ENCODE peak calls at places on chromosome 4, in four cellular contexts. D, I, Y and K are unnamed samples.

GRCh38 chr4:139522457-139522856 is 33.6 kb downstream of the SETD7 start:
- DNase-seq in I (no peak), Y (no peak), D (no peak), K (no peak)

GRCh38 chr4:159224412-159224811 is 121.5 kb downstream of the RAPGEF2 start:
- DNase-seq in D (no peak), Y (no peak), I (no peak), K (no peak)

GRCh38 chr4:160020804-160021203 is 917.9 kb downstream of the RAPGEF2 start:
- DNase-seq in I (no peak), D (no peak), Y (no peak), K (no peak)

GRCh38 chr4:75696036-75696435 is 22.8 kb upstream of the G3BP2 start:
- DNase-seq in I (no peak), D (no peak), Y (no peak), K (no peak)

GRCh38 chr4:8855781-8856245 is 15.8 kb downstream of the HMX1 start:
- DNase-seq in D (peak), I (no peak), Y (no peak), K (no peak)

GRCh38 chr4:188006285-188006848 is 10.8 kb downstream of the ZFP42 start:
- DNase-seq in D (no peak), Y (no peak), I (no peak), K (no peak)

GRCh38 chr4:56468097-56468422 is 643 bp downstream of the SRP72 start:
- DNase-seq in Y (peak), I (peak), D (peak), K (peak)

GRCh38 chr4:109729155-109729562 is 711 bp downstream of the PLA2G12A start:
- DNase-seq in D (no peak), Y (no peak), I (no peak), K (no peak)

GRCh38 chr4:121688261-121688660 is 8.5 kb downstream of the ANXA5 start:
- DNase-seq in D (no peak), Y (no peak), I (no peak), K (no peak)
- TF ChIP-seq SPI1 in D (no peak), Y (no peak), I (no peak), K (no peak)

DNA sequence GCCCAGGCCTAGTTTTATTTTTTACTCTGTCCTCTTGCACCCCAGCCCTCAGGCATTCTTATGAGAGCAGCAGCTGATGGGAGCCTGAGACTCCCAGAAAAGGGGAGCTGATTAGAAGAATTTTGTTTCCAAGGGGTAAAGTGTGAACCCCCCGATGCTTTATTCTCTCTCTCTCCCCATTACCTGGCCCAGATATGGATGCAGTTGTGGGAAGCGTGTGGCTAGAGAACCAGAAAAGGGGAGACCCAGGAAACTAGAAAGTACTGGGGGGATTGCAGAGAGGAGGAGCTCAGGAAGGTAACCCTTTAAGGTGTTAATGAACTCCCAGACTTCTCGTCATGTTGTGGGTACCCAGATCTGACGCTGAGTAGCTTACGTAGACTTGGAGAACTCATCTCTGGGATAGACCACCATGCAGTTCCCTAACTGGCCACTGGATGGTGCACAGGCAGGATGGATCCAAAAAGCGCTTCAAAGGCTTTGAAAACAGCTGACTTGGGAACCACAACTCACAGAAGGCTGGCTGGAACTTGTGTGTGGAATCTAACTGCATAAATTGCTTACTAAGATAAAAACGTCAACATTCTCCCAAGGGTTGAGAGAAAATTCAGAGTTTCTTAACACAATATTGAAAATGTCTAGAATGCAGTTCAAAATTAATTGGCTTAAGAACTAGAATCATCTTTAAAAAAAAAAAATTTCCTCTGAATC is 64.7 kb downstream of the TBC1D14 start:
- DNase-seq in D (peak), I (peak), Y (peak), K (peak)
- TF ChIP-seq SPI1 in D (peak), I (peak), Y (no peak), K (no peak)

DNA sequence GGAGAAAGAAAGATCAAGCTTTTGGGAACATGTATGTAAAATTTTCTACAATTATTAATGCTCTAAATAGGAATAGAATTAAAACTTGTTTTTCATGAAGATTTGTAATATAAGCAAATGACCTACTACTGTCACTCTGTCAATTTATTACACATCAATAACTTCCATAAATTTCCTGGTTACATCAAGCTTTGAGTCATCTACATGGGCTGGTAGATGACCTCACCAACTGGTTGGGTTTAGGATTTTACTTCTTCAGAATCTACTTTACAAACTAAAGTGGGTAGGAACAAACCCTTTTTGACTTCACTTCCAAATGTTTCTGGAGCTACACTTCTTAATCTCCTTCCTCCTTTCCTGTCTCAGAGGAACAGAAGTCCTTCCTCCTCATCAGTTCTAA is 12.0 kb upstream of the LRAT start:
- DNase-seq in D (no peak), Y (no peak), I (no peak), K (no peak)
- TF ChIP-seq SPI1 in D (no peak), Y (no peak), I (no peak), K (no peak)

GRCh38 chr4:145938618-145939177 is at the start of gene ZNF827:
- DNase-seq in I (no peak), Y (peak), D (no peak), K (no peak)
- TF ChIP-seq SPI1 in I (no peak), Y (no peak), D (no peak), K (no peak)

GRCh38 chr4:15147709-15148651 is 145.7 kb downstream of the CPEB2 start:
- DNase-seq in I (no peak), D (no peak), Y (no peak), K (no peak)

GRCh38 chr4:15149234-15149841 is 147.1 kb downstream of the CPEB2 start:
- DNase-seq in Y (peak), D (no peak), I (no peak), K (no peak)

GRCh38 chr4:15150636-15151432 is 148.6 kb downstream of the CPEB2 start:
- DNase-seq in I (no peak), D (peak), Y (no peak), K (no peak)

GRCh38 chr4:15153662-15154061 is 151.4 kb downstream of the CPEB2 start:
- DNase-seq in Y (no peak), I (no peak), D (peak), K (no peak)

GRCh38 chr4:15149842-15150592 is 147.7 kb downstream of the CPEB2 start:
- DNase-seq in Y (peak), I (peak), D (peak), K (no peak)
- TF ChIP-seq SPI1 in Y (no peak), I (no peak), D (no peak), K (no peak)

GRCh38 chr4:183571350-183572076 is 66.7 kb downstream of the ING2 start:
- DNase-seq in I (no peak), Y (no peak), D (no peak), K (no peak)
- TF ChIP-seq SPI1 in I (peak), Y (peak), D (peak), K (peak)

DNA sequence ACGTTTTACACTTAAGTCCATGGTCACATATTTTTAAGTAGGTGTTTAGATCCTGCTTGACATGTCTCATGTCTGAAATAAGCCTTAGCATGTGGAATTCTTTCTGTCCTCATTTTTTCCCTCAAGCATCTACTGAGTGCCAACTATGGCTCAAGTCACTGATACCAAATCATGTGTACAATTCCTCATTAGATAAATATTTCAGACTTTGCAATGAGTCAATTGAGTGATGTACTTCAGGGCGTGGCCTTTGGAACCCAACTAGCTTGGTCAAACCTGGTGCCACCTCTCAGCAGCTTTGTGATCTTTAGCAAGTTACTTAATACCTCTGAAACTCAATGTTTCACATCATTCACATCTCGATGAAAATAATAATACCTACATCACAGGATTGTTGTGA is 12.6 kb upstream of the JADE1 start:
- DNase-seq in I (no peak), D (no peak), Y (no peak), K (no peak)
- TF ChIP-seq SPI1 in I (no peak), D (no peak), Y (no peak), K (no peak)

DNA sequence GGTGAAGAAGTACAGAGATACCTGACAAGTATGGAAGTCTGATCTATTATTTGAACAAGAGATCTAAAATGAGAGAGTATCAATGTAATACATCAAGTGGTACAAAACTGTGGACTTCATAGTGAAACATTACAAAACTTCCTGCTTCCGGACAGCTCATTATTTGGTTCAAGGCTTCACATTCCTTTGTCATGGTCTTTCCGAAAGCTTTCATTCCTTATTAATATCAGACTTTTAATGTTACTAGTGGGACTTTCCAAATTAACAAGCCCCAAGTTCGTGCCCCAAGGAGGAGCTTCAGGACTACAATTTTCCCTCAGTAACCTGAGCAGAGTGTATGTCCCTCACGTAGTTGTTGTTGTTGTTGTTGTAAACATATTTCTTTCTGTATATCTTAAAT is 1.2 kb downstream of the CHIC2 start:
- DNase-seq in Y (no peak), D (no peak), I (no peak), K (no peak)
- TF ChIP-seq SPI1 in Y (no peak), D (no peak), I (no peak), K (no peak)

DNA sequence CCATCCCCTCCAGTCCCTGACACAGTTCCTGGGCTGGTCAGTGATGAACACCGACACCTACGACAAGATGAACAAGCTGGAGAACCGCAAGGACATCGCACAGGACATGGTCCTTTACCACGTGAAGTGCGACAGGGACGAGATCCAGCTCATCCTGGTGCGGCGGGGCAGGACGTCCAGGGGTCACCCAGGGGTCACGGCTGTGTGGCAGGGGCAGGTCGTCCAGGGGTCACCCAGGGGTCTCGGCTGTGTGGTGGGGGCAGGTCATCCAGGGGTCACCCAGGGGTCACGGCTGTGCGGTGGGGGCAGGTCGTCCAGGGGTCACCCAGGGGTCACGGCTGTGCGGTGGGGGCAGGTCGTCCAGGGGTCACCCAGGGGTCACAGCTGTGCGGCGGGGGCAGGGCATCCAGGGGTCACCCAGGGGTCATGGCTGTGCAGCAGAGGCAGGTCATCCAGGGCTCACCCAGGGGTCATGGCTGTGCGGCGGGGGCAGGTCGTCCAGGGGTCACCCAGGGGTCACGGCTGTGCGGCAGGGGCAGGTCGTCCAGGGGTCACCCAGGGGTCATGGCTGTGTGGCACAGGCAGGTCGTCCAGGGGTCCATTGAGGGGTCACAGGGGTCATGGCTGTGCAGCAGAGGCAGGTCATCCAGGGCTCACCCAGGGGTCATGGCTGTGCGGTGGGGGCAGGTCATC is 16.6 kb downstream of the ATP5ME start:
- DNase-seq in Y (no peak), D (no peak), I (no peak), K (no peak)
- TF ChIP-seq SPI1 in Y (no peak), D (no peak), I (no peak), K (no peak)

DNA sequence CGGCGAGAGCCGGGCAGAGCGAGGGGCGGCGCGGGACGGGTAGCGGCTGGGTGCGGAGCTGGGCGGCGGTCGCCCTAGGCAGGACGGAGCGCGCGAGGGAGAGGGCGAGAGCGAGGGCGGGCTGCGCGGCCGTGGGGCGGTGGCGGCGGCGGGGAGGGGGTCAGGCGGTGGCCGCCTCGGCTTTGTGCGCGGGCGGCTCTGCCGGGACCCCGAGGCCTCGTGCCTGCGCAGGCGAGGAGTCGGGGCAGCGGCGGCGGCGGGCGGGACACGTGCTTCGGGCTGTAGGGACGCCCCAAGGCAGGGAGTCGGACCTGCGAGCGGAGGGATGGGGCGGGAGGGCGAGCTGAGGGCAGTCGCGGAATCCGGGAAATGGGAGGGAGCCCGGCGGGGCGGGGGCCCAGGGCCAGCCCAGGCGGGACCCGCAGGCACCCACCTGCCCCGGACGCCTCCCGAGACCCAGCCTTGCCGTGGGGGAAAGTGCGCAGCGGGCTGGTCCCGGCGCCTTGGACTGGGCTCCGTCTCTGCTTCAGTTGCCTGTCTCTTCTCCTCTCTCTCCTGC is 465 bp downstream of the BMPR1B start:
- DNase-seq in Y (no peak), I (no peak), D (no peak), K (peak)
- TF ChIP-seq SPI1 in Y (no peak), I (no peak), D (no peak), K (no peak)